ENCODE peak calls at places on chromosome 15, in eight cellular contexts. C, M, D, H, F, N, R and T are unnamed samples.

GRCh38 chr15:25830844-25831443 is 32.2 kb downstream of the ATP10A start:
- DNase-seq in D (peak), M (peak), C (no peak), R (peak), F (no peak), H (no peak), N (no peak), T (peak)

GRCh38 chr15:75904241-75904631 is 558 bp downstream of the FBXO22 start:
- DNase-seq in C (peak), D (peak), F (peak), R (peak), M (peak), N (no peak), H (peak), T (peak)

GRCh38 chr15:29143909-29144308 is 125.7 kb downstream of the NSMCE3 start:
- DNase-seq in H (no peak), D (peak), R (peak), N (no peak), F (no peak), C (no peak), M (peak), T (no peak)

GRCh38 chr15:56160966-56161365 is 82.7 kb downstream of the RFX7 start:
- DNase-seq in C (no peak), H (no peak), D (no peak), M (peak), R (no peak), F (no peak), N (no peak), T (no peak)

GRCh38 chr15:61659571-61660190 is 400.6 kb downstream of the VPS13C start:
- DNase-seq in M (peak), D (peak), N (no peak), H (no peak), R (peak), C (no peak), F (no peak), T (no peak)

GRCh38 chr15:52441846-52442245 is 86.8 kb downstream of the MYO5A start:
- DNase-seq in C (no peak), D (no peak), R (peak), H (no peak), M (no peak), N (no peak), F (no peak), T (no peak)

GRCh38 chr15:81155375-81156218 is 21.5 kb downstream of the CFAP161 start:
- DNase-seq in R (peak), H (peak), F (peak), C (peak), D (peak), M (peak), N (peak), T (no peak)

GRCh38 chr15:62896969-62897486 is 145.5 kb upstream of the TPM1 start:
- DNase-seq in C (peak), D (peak), R (peak), M (peak), N (no peak), F (peak), H (peak), T (peak)

GRCh38 chr15:43792761-43793493 is 807 bp downstream of the SERF2 start:
- DNase-seq in F (peak), H (peak), D (no peak), M (no peak), N (peak), R (peak), C (peak), T (peak)

GRCh38 chr15:27341780-27342343 is 370.9 kb downstream of the GABRG3 start:
- DNase-seq in R (peak), F (no peak), C (no peak), M (no peak), N (no peak), H (no peak), D (no peak), T (no peak)

GRCh38 chr15:78164010-78164409 is 14.8 kb downstream of the IDH3A start:
- DNase-seq in F (no peak), N (no peak), D (no peak), C (no peak), R (no peak), M (no peak), H (no peak), T (no peak)

GRCh38 chr15:75631935-75632334 is 6.4 kb upstream of the SNUPN start:
- DNase-seq in R (no peak), M (no peak), D (no peak), N (no peak), C (no peak), F (no peak), H (no peak), T (no peak)

GRCh38 chr15:63601026-63601726 is 4.0 kb downstream of the FBXL22 start:
- DNase-seq in C (peak), N (peak), R (peak), F (peak), H (no peak), M (no peak), D (peak), T (peak)

GRCh38 chr15:77393471-77393840 is 26.4 kb downstream of the PEAK1 start:
- DNase-seq in H (no peak), M (peak), F (no peak), D (no peak), R (peak), N (no peak), C (no peak), T (no peak)

GRCh38 chr15:85583404-85584390 is 203.3 kb downstream of the AKAP13 start:
- DNase-seq in R (no peak), D (no peak), C (peak), M (peak), N (peak), H (peak), F (peak), T (no peak)

GRCh38 chr15:75723171-75723846 is 10.7 kb upstream of the CSPG4 start:
- DNase-seq in M (no peak), D (no peak), N (no peak), F (no peak), H (no peak), R (peak), C (no peak), T (peak)

GRCh38 chr15:63610209-63610841 is 13.1 kb downstream of the FBXL22 start:
- DNase-seq in D (peak), F (peak), H (peak), N (peak), C (peak), M (peak), R (peak), T (peak)

GRCh38 chr15:62124953-62125263 is 40.2 kb downstream of the C2CD4B start:
- DNase-seq in D (no peak), R (no peak), N (no peak), H (no peak), C (no peak), F (peak), M (no peak), T (no peak)

GRCh38 chr15:83956887-83957286 is 278.7 kb upstream of the GOLGA6L4 start:
- DNase-seq in H (no peak), D (no peak), R (no peak), C (no peak), N (no peak), F (no peak), M (no peak), T (no peak)

GRCh38 chr15:64892850-64893403 is 18.8 kb upstream of the ANKDD1A start:
- DNase-seq in F (no peak), N (no peak), H (no peak), C (no peak), D (no peak), R (no peak), M (no peak), T (no peak)

GRCh38 chr15:72231847-72232461 is 964 bp upstream of the PKM start:
- DNase-seq in H (peak), R (peak), C (no peak), D (peak), F (peak), N (peak), M (peak), T (peak)

GRCh38 chr15:98754283-98755022 is 106.1 kb downstream of the IGF1R start:
- DNase-seq in H (no peak), C (no peak), D (no peak), F (no peak), N (no peak), M (peak), R (peak), T (no peak)

GRCh38 chr15:72340366-72340765 is 20.4 kb upstream of the CELF6 start:
- DNase-seq in M (peak), C (no peak), R (peak), F (no peak), N (no peak), H (no peak), D (no peak), T (no peak)

GRCh38 chr15:48414015-48414414 is 82.8 kb downstream of the DUT start:
- DNase-seq in C (no peak), F (no peak), M (peak), R (peak), H (no peak), N (no peak), D (no peak), T (no peak)

GRCh38 chr15:27638950-27639349 is 460.2 kb downstream of the OCA2 start:
- DNase-seq in M (no peak), C (no peak), H (no peak), N (no peak), F (no peak), D (no peak), R (no peak), T (no peak)

GRCh38 chr15:62753518-62754221 is 288.9 kb upstream of the TPM1 start:
- DNase-seq in N (no peak), H (no peak), F (no peak), C (no peak), D (no peak), M (no peak), R (no peak), T (no peak)

GRCh38 chr15:101127503-101128076 is 124.3 kb downstream of the CHSY1 start:
- DNase-seq in M (peak), F (peak), N (peak), C (peak), D (peak), H (peak), R (peak), T (peak)
- H3K4me3 ChIP-seq in M (no peak), F (no peak), N (peak), C (no peak), D (no peak), H (no peak), R (peak), T (no peak)

DNA sequence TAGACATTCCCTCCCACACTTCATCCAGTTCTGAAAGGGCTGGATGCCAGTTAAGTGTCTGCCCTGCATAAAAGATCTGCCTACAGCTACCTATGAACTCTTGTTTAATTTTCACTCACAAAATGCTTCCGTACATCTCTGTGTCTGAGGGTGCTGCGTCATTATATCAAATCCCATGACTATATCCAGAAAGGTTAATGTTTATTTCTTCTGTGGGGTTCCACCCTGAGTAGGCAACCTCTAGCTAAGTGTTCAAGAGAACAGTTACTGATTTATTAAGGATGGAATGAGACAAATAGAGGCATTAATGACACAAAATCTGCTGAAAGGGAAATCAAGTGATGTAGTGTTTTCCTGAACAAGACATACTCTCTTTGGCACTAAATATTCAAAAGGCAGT is 220.2 kb downstream of the MTHFS start:
- DNase-seq in F (no peak), N (no peak), H (no peak), R (no peak), C (no peak), D (no peak), M (no peak), T (no peak)
- H3K27ac ChIP-seq in F (no peak), N (no peak), H (no peak), R (no peak), C (no peak), D (no peak), M (no peak), T (no peak)

GRCh38 chr15:89649013-89649625 is 6.1 kb downstream of the KIF7 start:
- DNase-seq in C (no peak), R (no peak), D (no peak), M (no peak), H (no peak), N (no peak), F (no peak), T (peak)
- H3K4me3 ChIP-seq in C (no peak), R (no peak), D (no peak), M (no peak), H (no peak), N (no peak), F (no peak), T (no peak)

GRCh38 chr15:31332020-31332680 is 5.5 kb downstream of the KLF13 start:
- DNase-seq in M (no peak), D (no peak), N (no peak), C (no peak), F (no peak), H (no peak), R (no peak), T (no peak)
- H3K27ac ChIP-seq in M (no peak), D (no peak), N (no peak), C (no peak), F (peak), H (peak), R (no peak), T (peak)

GRCh38 chr15:73367624-73368300 is 996 bp downstream of the HCN4 start:
- DNase-seq in F (no peak), D (no peak), N (no peak), M (no peak), C (no peak), H (no peak), R (peak), T (no peak)
- H3K4me3 ChIP-seq in F (no peak), D (no peak), N (no peak), M (no peak), C (no peak), H (peak), R (peak), T (peak)

GRCh38 chr15:34851007-34851406 is 55.7 kb upstream of the ACTC1 start:
- DNase-seq in R (no peak), C (no peak), H (no peak), F (no peak), N (no peak), D (no peak), M (no peak), T (no peak)

GRCh38 chr15:34855893-34856292 is 60.5 kb upstream of the ACTC1 start:
- DNase-seq in C (no peak), F (no peak), R (peak), N (no peak), H (no peak), D (no peak), M (no peak), T (peak)

GRCh38 chr15:34851751-34852150 is 56.4 kb upstream of the ACTC1 start:
- DNase-seq in M (no peak), F (no peak), C (no peak), R (no peak), N (no peak), D (no peak), H (no peak), T (no peak)

GRCh38 chr15:34855397-34855796 is 60.0 kb upstream of the ACTC1 start:
- DNase-seq in H (no peak), N (no peak), D (no peak), R (peak), M (peak), F (no peak), C (no peak), T (no peak)

GRCh38 chr15:34853001-34853758 is 57.8 kb upstream of the ACTC1 start:
- DNase-seq in C (no peak), M (peak), N (no peak), D (no peak), R (peak), F (no peak), H (no peak), T (no peak)
- H3K27ac ChIP-seq in C (no peak), M (no peak), N (no peak), D (no peak), R (no peak), F (no peak), H (no peak), T (no peak)